ENCODE peak calls at places on chromosomes 13 and 19, in six cellular contexts. G is psoas muscle, M is H1, D is adipocyte, R is uterus, A is PC-9. Y is an unnamed sample. For H3K36me3, the result is how much of the 10 kb centered on the place peaks cover.

GRCh38 chr13:77338961-77339401 is 12.1 kb upstream of the MYCBP2 start:
- DNase-seq in R (no peak), A (no peak), D (no peak), G (no peak), M (no peak), Y (no peak)

GRCh38 chr13:113991191-113991669 is 17.4 kb upstream of the C13orf46 start:
- DNase-seq in M (no peak), A (no peak), D (no peak), G (peak), R (no peak), Y (no peak)

GRCh38 chr19:17515408-17516149 is 4.1 kb downstream of the PGLS start:
- DNase-seq in A (no peak), D (no peak), M (no peak), G (no peak), R (no peak), Y (no peak)

GRCh38 chr13:72437458-72437857 is 290.0 kb downstream of the MZT1 start:
- DNase-seq in D (peak), R (no peak), A (no peak), G (no peak), M (no peak), Y (no peak)

GRCh38 chr19:1411255-1412191 is 4.1 kb downstream of the DAZAP1 start:
- DNase-seq in R (no peak), G (peak), A (no peak), M (no peak), D (no peak), Y (no peak)

GRCh38 chr13:113628291-113629270 is 29.4 kb downstream of the ATP4B start:
- DNase-seq in R (no peak), G (peak), A (no peak), D (no peak), M (no peak), Y (no peak)

GRCh38 chr19:15288146-15288963 is 44.0 kb downstream of the BRD4 start:
- DNase-seq in G (no peak), A (no peak), M (no peak), D (peak), R (no peak), Y (no peak)

GRCh38 chr19:47280183-47280797 is 5.6 kb downstream of the INAFM1 start:
- DNase-seq in R (peak), A (no peak), M (peak), G (no peak), D (peak), Y (no peak)

DNA sequence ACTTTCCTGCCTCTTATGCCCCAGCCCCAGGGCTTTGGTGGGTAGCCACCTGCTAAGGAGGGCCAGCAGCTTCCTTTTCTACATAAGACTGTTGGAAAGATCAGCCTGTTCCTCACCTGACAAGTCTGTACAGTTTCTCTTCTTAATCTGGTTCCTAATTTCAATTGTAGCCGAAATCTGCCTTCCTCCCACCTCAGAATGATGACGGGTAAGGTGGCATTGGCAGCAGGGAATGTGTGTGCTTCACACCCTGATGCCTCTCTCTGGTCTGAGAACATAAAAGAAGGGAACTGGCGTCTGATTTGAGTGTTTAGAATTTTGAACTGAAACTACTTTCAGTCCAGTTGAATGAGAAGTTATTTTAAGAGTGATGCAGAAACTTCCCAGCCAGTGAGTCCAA is 16.0 kb downstream of the MAU2 start:
- DNase-seq in A (no peak), R (no peak), G (no peak), M (no peak), D (no peak), Y (no peak)
- H3K36me3 ChIP-seq in A (under half), R (under half), G (under half), M (under half), D (half or more), Y (under half)

GRCh38 chr19:45267296-45267695 is 16.2 kb downstream of the MARK4 start:
- DNase-seq in D (no peak), M (no peak), G (no peak), R (no peak), A (no peak), Y (no peak)
- H3K36me3 ChIP-seq in D (under half), M (under half), G (under half), R (under half), A (under half), Y (under half)

DNA sequence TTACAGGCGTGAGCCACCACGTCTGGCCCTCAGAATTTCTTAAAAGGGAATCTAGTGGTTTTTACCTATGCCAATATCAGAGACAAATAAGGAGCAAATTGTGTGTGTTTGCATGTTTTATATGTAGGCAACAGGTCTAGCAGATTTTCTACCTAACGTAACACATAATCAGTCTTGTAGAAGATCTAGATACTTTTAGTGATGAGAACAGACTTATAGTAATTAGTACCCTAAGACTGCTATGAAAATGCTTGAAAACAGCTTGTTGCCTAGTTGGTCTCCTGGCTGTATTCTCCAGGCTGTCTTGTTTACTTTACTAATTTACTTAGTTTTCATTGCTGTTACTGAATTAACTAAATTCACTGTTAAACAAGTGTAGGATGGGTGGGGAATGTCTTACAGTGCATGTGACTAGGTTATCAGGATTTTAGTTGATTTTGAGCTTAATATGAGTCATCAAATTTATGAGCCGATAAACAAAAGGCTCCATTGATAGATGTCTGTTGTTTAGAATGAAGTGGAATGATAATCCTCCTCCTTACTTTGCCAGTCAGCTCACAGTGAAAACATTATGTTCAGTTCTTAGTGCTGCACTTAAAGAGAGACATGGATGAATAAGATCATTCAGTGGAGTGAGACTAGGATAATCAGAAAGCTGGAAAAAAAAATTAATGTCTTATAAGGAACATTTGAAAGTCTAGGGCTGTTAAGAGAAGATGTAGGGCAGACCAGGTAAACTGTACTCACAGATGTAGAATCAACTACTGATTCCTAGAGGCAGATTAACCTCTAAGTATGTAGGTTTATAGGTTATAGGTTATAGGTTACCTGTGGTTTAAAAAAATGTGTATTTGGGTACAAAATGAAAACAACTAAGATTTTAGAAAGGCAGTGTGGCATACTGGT is 22.4 kb downstream of the GTF2F2 start:
- DNase-seq in G (no peak), M (no peak), A (peak), D (no peak), R (no peak), Y (no peak)
- H3K36me3 ChIP-seq in G (under half), M (under half), A (under half), D (under half), R (under half), Y (under half)

GRCh38 chr19:55042344-55042678 is 4.2 kb upstream of the GP6 start:
- DNase-seq in A (no peak), M (no peak), D (no peak), G (no peak), R (no peak), Y (no peak)
- H3K36me3 ChIP-seq in A (under half), M (under half), D (under half), G (under half), R (under half), Y (under half)

GRCh38 chr19:34431681-34432402 is 3.7 kb downstream of the UBA2 start:
- DNase-seq in G (no peak), M (no peak), R (no peak), D (peak), A (no peak), Y (no peak)
- H3K36me3 ChIP-seq in G (under half), M (under half), R (under half), D (under half), A (under half), Y (half or more)

GRCh38 chr13:51240178-51240577 is 18.0 kb downstream of the FAM124A start:
- DNase-seq in G (no peak), R (no peak), D (no peak), M (peak), A (no peak), Y (no peak)
- H3K36me3 ChIP-seq in G (under half), R (under half), D (under half), M (under half), A (under half), Y (under half)

DNA sequence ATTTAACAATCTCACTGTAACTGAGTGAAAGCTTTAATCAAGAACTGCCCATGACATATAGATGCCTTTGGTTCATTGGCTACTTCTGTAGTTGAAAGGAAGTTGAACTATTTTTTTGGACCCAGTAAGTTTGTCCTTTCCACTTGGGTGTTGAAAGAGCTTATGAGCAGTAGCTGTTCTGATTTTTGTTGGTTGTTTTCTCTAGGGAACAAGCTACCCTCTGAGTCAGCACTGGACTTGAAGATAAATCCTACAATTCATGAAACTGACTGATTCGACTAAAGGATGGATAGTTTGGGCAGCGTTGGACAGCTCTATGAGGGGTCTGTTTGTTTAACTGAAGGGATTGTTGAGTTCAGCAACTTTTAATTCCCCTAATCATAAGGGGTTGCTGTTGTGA is 101.0 kb downstream of the PAN3 start:
- DNase-seq in D (peak), A (no peak), R (no peak), M (no peak), G (no peak), Y (no peak)
- H3K36me3 ChIP-seq in D (under half), A (under half), R (under half), M (under half), G (under half), Y (under half)

GRCh38 chr13:46129124-46129523 is 24.3 kb upstream of the CPB2 start:
- DNase-seq in A (no peak), M (no peak), R (no peak), G (no peak), D (no peak), Y (no peak)
- H3K36me3 ChIP-seq in A (under half), M (under half), R (under half), G (under half), D (under half), Y (under half)

GRCh38 chr13:110290153-110290552 is 16.8 kb downstream of the COL4A1 start:
- DNase-seq in G (no peak), A (no peak), D (no peak), M (no peak), R (no peak), Y (no peak)

GRCh38 chr13:110290811-110291210 is 16.1 kb downstream of the COL4A1 start:
- DNase-seq in A (no peak), M (no peak), D (no peak), R (no peak), G (no peak), Y (no peak)

GRCh38 chr13:110293037-110293436 is 13.9 kb downstream of the COL4A1 start:
- DNase-seq in A (no peak), D (no peak), R (peak), G (no peak), M (no peak), Y (no peak)

GRCh38 chr13:110289661-110290060 is 17.3 kb downstream of the COL4A1 start:
- DNase-seq in R (no peak), G (no peak), M (no peak), A (no peak), D (no peak), Y (no peak)

DNA sequence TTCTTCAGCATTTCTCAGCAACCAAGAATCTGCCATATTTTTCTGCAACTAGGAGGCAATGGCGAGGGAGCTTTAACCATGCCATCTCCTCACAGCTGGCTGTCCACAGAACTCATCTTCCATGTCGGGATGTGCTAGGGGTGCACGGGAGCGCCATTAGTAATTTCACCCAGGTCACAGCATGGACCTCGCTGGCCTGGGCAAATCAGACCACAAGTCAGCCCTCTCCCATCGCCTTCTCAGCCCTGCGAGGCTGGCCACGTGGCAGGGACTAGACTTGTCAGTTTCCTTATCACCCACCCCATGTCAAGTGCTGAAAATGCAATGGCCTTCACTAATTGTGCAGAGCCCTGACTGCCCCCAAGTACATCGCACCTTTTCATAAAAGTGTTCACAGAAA is 15.7 kb downstream of the COL4A1 start:
- DNase-seq in D (no peak), A (no peak), M (no peak), G (no peak), R (no peak), Y (no peak)
- H3K36me3 ChIP-seq in D (under half), A (under half), M (under half), G (under half), R (under half), Y (under half)